ENCODE peak calls at places on chromosomes 7 and 10, in five cellular contexts. One of them, this sample, is unnamed.

GRCh38 chr7:157874870-157875229 is 538.0 kb downstream of the DNAJB6 start:
- DNase-seq in MM.1S: no peak
- DNase-seq in neural progenitor cell: no peak
- DNase-seq in HCT116: no peak
- DNase-seq in fibroblast of lung: no peak
- DNase-seq in this sample: no peak

GRCh38 chr7:28748934-28749584 is 209.1 kb downstream of the TRIL start:
- DNase-seq in neural progenitor cell: no peak
- DNase-seq in HCT116: peak
- DNase-seq in fibroblast of lung: peak
- DNase-seq in MM.1S: no peak
- DNase-seq in this sample: peak

GRCh38 chr7:155843426-155844018 is 31.3 kb upstream of the SHH start:
- DNase-seq in fibroblast of lung: no peak
- DNase-seq in MM.1S: peak
- DNase-seq in neural progenitor cell: no peak
- DNase-seq in HCT116: no peak
- DNase-seq in this sample: no peak

GRCh38 chr7:158782638-158783490 is 46.4 kb downstream of the ESYT2 start:
- DNase-seq in fibroblast of lung: no peak
- DNase-seq in MM.1S: no peak
- DNase-seq in neural progenitor cell: peak
- DNase-seq in HCT116: no peak
- DNase-seq in this sample: peak

GRCh38 chr7:51154201-51154600 is 162.4 kb downstream of the COBL start:
- DNase-seq in neural progenitor cell: no peak
- DNase-seq in HCT116: no peak
- DNase-seq in fibroblast of lung: no peak
- DNase-seq in MM.1S: no peak
- DNase-seq in this sample: no peak

GRCh38 chr10:46098379-46098778 is 52.3 kb upstream of the MSMB start:
- DNase-seq in MM.1S: no peak
- DNase-seq in neural progenitor cell: no peak
- DNase-seq in HCT116: no peak
- DNase-seq in fibroblast of lung: no peak
- DNase-seq in this sample: no peak

GRCh38 chr7:91800389-91800788 is 80.1 kb downstream of the MTERF1 start:
- DNase-seq in neural progenitor cell: no peak
- DNase-seq in fibroblast of lung: no peak
- DNase-seq in MM.1S: no peak
- DNase-seq in HCT116: no peak
- DNase-seq in this sample: no peak

GRCh38 chr7:131400833-131401593 is 73.3 kb downstream of the MKLN1 start:
- DNase-seq in neural progenitor cell: no peak
- DNase-seq in fibroblast of lung: peak
- DNase-seq in HCT116: no peak
- DNase-seq in MM.1S: no peak
- DNase-seq in this sample: peak

GRCh38 chr7:43175525-43176200 is 63.2 kb downstream of the HECW1 start:
- DNase-seq in fibroblast of lung: no peak
- DNase-seq in neural progenitor cell: no peak
- DNase-seq in MM.1S: no peak
- DNase-seq in HCT116: no peak
- DNase-seq in this sample: no peak

GRCh38 chr7:35485436-35485835 is 209.5 kb downstream of the HERPUD2 start:
- DNase-seq in HCT116: no peak
- DNase-seq in MM.1S: no peak
- DNase-seq in neural progenitor cell: peak
- DNase-seq in fibroblast of lung: no peak
- DNase-seq in this sample: no peak

GRCh38 chr7:57348646-57349269 is 101.2 kb upstream of the ZNF716 start:
- DNase-seq in HCT116: no peak
- DNase-seq in MM.1S: no peak
- DNase-seq in neural progenitor cell: no peak
- DNase-seq in fibroblast of lung: no peak
- DNase-seq in this sample: no peak

GRCh38 chr7:2525161-2525930 is 5.8 kb downstream of the LFNG start:
- DNase-seq in MM.1S: no peak
- DNase-seq in neural progenitor cell: no peak
- DNase-seq in HCT116: no peak
- DNase-seq in fibroblast of lung: no peak
- DNase-seq in this sample: no peak

GRCh38 chr10:646118-646524 is 43.3 kb downstream of the DIP2C start:
- DNase-seq in MM.1S: no peak
- DNase-seq in neural progenitor cell: no peak
- DNase-seq in HCT116: no peak
- DNase-seq in fibroblast of lung: no peak
- DNase-seq in this sample: no peak

GRCh38 chr10:63137306-63137705 is 4.2 kb downstream of the NRBF2 start:
- DNase-seq in HCT116: no peak
- DNase-seq in MM.1S: no peak
- DNase-seq in neural progenitor cell: no peak
- DNase-seq in fibroblast of lung: peak
- DNase-seq in this sample: no peak

GRCh38 chr7:69411466-69411865 is 186.8 kb upstream of the AUTS2 start:
- DNase-seq in HCT116: no peak
- DNase-seq in MM.1S: no peak
- DNase-seq in fibroblast of lung: no peak
- DNase-seq in neural progenitor cell: no peak
- DNase-seq in this sample: no peak

GRCh38 chr7:98054585-98054984 is 52.1 kb upstream of the LMTK2 start:
- DNase-seq in MM.1S: no peak
- DNase-seq in fibroblast of lung: no peak
- DNase-seq in HCT116: no peak
- DNase-seq in neural progenitor cell: no peak
- DNase-seq in this sample: peak

GRCh38 chr10:93437000-93437945 is 44.9 kb downstream of the MYOF start:
- DNase-seq in MM.1S: no peak
- DNase-seq in neural progenitor cell: peak
- DNase-seq in fibroblast of lung: peak
- DNase-seq in HCT116: peak
- DNase-seq in this sample: peak

GRCh38 chr10:27742926-27743735 is 2.5 kb downstream of the MKX start:
- DNase-seq in MM.1S: peak
- DNase-seq in neural progenitor cell: peak
- DNase-seq in fibroblast of lung: peak
- DNase-seq in HCT116: no peak
- DNase-seq in this sample: peak

GRCh38 chr7:105281966-105282365 is 106.8 kb downstream of the SRPK2 start:
- DNase-seq in neural progenitor cell: no peak
- DNase-seq in HCT116: no peak
- DNase-seq in fibroblast of lung: no peak
- DNase-seq in MM.1S: no peak
- DNase-seq in this sample: no peak

GRCh38 chr7:1593904-1594421 is 24.1 kb upstream of the PSMG3 start:
- DNase-seq in HCT116: no peak
- DNase-seq in fibroblast of lung: no peak
- DNase-seq in neural progenitor cell: no peak
- DNase-seq in MM.1S: no peak
- DNase-seq in this sample: no peak

GRCh38 chr7:20064974-20065862 is 152.0 kb downstream of the MACC1 start:
- DNase-seq in neural progenitor cell: no peak
- DNase-seq in fibroblast of lung: peak
- DNase-seq in HCT116: peak
- DNase-seq in MM.1S: peak
- DNase-seq in this sample: no peak

GRCh38 chr7:142153400-142153799 is 41.9 kb downstream of the MGAM2 start:
- DNase-seq in HCT116: no peak
- DNase-seq in fibroblast of lung: peak
- DNase-seq in MM.1S: peak
- DNase-seq in neural progenitor cell: peak
- DNase-seq in this sample: peak

GRCh38 chr10:121597504-121598241 is 571 bp downstream of the FGFR2 start:
- DNase-seq in fibroblast of lung: no peak
- DNase-seq in MM.1S: no peak
- DNase-seq in neural progenitor cell: peak
- DNase-seq in HCT116: no peak
- DNase-seq in this sample: no peak

GRCh38 chr7:158811461-158811860 is 17.8 kb downstream of the ESYT2 start:
- DNase-seq in MM.1S: no peak
- DNase-seq in HCT116: no peak
- DNase-seq in neural progenitor cell: no peak
- DNase-seq in fibroblast of lung: peak
- DNase-seq in this sample: peak

GRCh38 chr10:7819126-7819470 is 793 bp downstream of the TAF3 start:
- DNase-seq in neural progenitor cell: peak
- DNase-seq in HCT116: no peak
- DNase-seq in MM.1S: peak
- DNase-seq in fibroblast of lung: peak
- DNase-seq in this sample: peak

GRCh38 chr10:124149143-124149542 is 55.7 kb upstream of the CHST15 start:
- DNase-seq in HCT116: no peak
- DNase-seq in fibroblast of lung: no peak
- DNase-seq in MM.1S: peak
- DNase-seq in neural progenitor cell: peak
- DNase-seq in this sample: no peak

GRCh38 chr7:100209493-100209892 is 10.3 kb upstream of the PVRIG start:
- DNase-seq in fibroblast of lung: no peak
- DNase-seq in HCT116: no peak
- DNase-seq in MM.1S: no peak
- DNase-seq in neural progenitor cell: no peak
- DNase-seq in this sample: no peak

GRCh38 chr10:80122110-80122710 is 10.3 kb upstream of the PLAC9 start:
- DNase-seq in fibroblast of lung: no peak
- DNase-seq in MM.1S: no peak
- DNase-seq in HCT116: no peak
- DNase-seq in neural progenitor cell: no peak
- DNase-seq in this sample: peak

GRCh38 chr10:21507066-21507669 is 18.3 kb downstream of the SKIDA1 start:
- DNase-seq in HCT116: no peak
- DNase-seq in MM.1S: no peak
- DNase-seq in neural progenitor cell: peak
- DNase-seq in fibroblast of lung: no peak
- DNase-seq in this sample: no peak

GRCh38 chr7:17682586-17682985 is 257.7 kb downstream of the SNX13 start:
- DNase-seq in fibroblast of lung: peak
- DNase-seq in MM.1S: no peak
- DNase-seq in HCT116: no peak
- DNase-seq in neural progenitor cell: no peak
- DNase-seq in this sample: no peak

GRCh38 chr7:64886956-64887545 is 16.0 kb upstream of the ZNF273 start:
- DNase-seq in neural progenitor cell: no peak
- DNase-seq in fibroblast of lung: no peak
- DNase-seq in MM.1S: no peak
- DNase-seq in HCT116: no peak
- DNase-seq in this sample: no peak

GRCh38 chr7:150966002-150966401 is 12.1 kb downstream of the KCNH2 start:
- DNase-seq in HCT116: no peak
- DNase-seq in neural progenitor cell: peak
- DNase-seq in MM.1S: no peak
- DNase-seq in fibroblast of lung: no peak
- DNase-seq in this sample: no peak

GRCh38 chr10:2143213-2143882 is 406.0 kb upstream of the ADARB2 start:
- DNase-seq in HCT116: no peak
- DNase-seq in neural progenitor cell: no peak
- DNase-seq in fibroblast of lung: no peak
- DNase-seq in MM.1S: no peak
- DNase-seq in this sample: no peak

GRCh38 chr7:118239014-118239413 is 14.5 kb downstream of the ANKRD7 start:
- DNase-seq in fibroblast of lung: no peak
- DNase-seq in neural progenitor cell: peak
- DNase-seq in HCT116: no peak
- DNase-seq in MM.1S: no peak
- DNase-seq in this sample: no peak

DNA sequence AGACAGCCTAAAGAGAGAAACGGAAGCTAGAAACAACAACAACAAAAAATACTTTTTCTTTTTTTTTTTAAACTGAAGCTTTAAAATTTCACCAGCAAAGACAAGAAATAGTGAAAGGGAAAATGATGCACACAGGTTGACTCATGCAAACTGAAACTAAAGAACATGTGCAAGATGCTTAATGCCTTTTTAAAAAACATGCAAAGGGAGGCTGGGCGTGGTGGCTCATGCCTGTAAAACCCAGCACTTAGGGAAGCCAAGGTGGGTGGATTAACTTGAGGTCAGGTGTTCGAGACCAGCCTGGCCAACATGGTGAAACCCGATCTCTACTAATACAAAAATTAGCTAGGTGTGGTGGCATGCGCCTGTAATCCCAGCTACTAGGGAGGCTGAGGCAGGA is 15.1 kb upstream of the CUBN start:
- DNase-seq in HCT116: no peak
- DNase-seq in neural progenitor cell: no peak
- DNase-seq in MM.1S: peak
- DNase-seq in fibroblast of lung: peak
- DNase-seq in this sample: peak
- H3K9ac ChIP-seq in HCT116: no peak
- H3K9ac ChIP-seq in neural progenitor cell: no peak
- H3K9ac ChIP-seq in MM.1S: no peak
- H3K9ac ChIP-seq in fibroblast of lung: no peak
- H3K9ac ChIP-seq in this sample: no peak

GRCh38 chr7:5424689-5425506 is 1.3 kb upstream of the TNRC18 start:
- DNase-seq in neural progenitor cell: peak
- DNase-seq in fibroblast of lung: peak
- DNase-seq in HCT116: no peak
- DNase-seq in MM.1S: peak
- DNase-seq in this sample: peak
- TF ChIP-seq EZH2 in neural progenitor cell: peak
- TF ChIP-seq EZH2 in fibroblast of lung: no peak
- TF ChIP-seq EZH2 in HCT116: no peak
- TF ChIP-seq EZH2 in MM.1S: no peak
- TF ChIP-seq EZH2 in this sample: no peak

GRCh38 chr7:99137418-99138180 is 6.3 kb downstream of the SMURF1 start:
- DNase-seq in MM.1S: no peak
- DNase-seq in HCT116: no peak
- DNase-seq in neural progenitor cell: peak
- DNase-seq in fibroblast of lung: peak
- DNase-seq in this sample: no peak
- H3K4me2 ChIP-seq in MM.1S: no peak
- H3K4me2 ChIP-seq in HCT116: no peak
- H3K4me2 ChIP-seq in neural progenitor cell: peak
- H3K4me2 ChIP-seq in fibroblast of lung: peak
- H3K4me2 ChIP-seq in this sample: no peak

GRCh38 chr10:132592790-132593788 is 55.5 kb downstream of the INPP5A start:
- DNase-seq in HCT116: no peak
- DNase-seq in fibroblast of lung: no peak
- DNase-seq in MM.1S: no peak
- DNase-seq in neural progenitor cell: no peak
- DNase-seq in this sample: no peak

GRCh38 chr10:132595021-132595420 is 57.4 kb downstream of the INPP5A start:
- DNase-seq in MM.1S: no peak
- DNase-seq in neural progenitor cell: no peak
- DNase-seq in fibroblast of lung: no peak
- DNase-seq in HCT116: no peak
- DNase-seq in this sample: no peak

GRCh38 chr10:132596742-132597279 is 59.2 kb downstream of the INPP5A start:
- DNase-seq in HCT116: no peak
- DNase-seq in fibroblast of lung: no peak
- DNase-seq in neural progenitor cell: no peak
- DNase-seq in MM.1S: no peak
- DNase-seq in this sample: no peak

GRCh38 chr10:132595850-132596249 is 58.3 kb downstream of the INPP5A start:
- DNase-seq in neural progenitor cell: no peak
- DNase-seq in HCT116: no peak
- DNase-seq in MM.1S: no peak
- DNase-seq in fibroblast of lung: no peak
- DNase-seq in this sample: no peak

GRCh38 chr10:132593900-132594876 is 56.6 kb downstream of the INPP5A start:
- DNase-seq in HCT116: no peak
- DNase-seq in MM.1S: no peak
- DNase-seq in neural progenitor cell: no peak
- DNase-seq in fibroblast of lung: no peak
- DNase-seq in this sample: no peak
- H3K9ac ChIP-seq in HCT116: no peak
- H3K9ac ChIP-seq in MM.1S: no peak
- H3K9ac ChIP-seq in neural progenitor cell: no peak
- H3K9ac ChIP-seq in fibroblast of lung: no peak
- H3K9ac ChIP-seq in this sample: no peak

This sample was measured in PC-3.